ENCODE peak calls at places on chromosomes 11 and 22, in six cellular contexts. K is upper lobe of right lung; L is stomach; R is CD4-positive, alpha-beta T cell; F is kidney epithelial cell; P is tibial artery. S is an unnamed sample.
A peak's percentile ranks its signal among the peaks of the same experiment; 100 is the strongest.

GRCh38 chr22:41910599-41911291 is 4.1 kb downstream of the SHISA8 start:
- DNase-seq in K (no peak), L (peak; percentile 61), R (no peak), F (no peak), P (peak; percentile 76), S (no peak)

GRCh38 chr11:19027829-19028595 is 32.5 kb downstream of the MRGPRX2 start:
- DNase-seq in K (no peak), L (no peak), R (no peak), F (peak; percentile 83), P (no peak), S (peak; percentile 70)

GRCh38 chr11:125348704-125349635 is 147.1 kb downstream of the FEZ1 start:
- DNase-seq in K (peak; percentile 72), L (peak; percentile 54), R (no peak), F (no peak), P (no peak), S (no peak)

GRCh38 chr11:72970557-72971118 is 156.4 kb downstream of the ATG16L2 start:
- DNase-seq in K (no peak), L (no peak), R (no peak), F (no peak), P (no peak), S (no peak)

GRCh38 chr11:70244698-70245097 is 25.8 kb upstream of the PPFIA1 start:
- DNase-seq in K (no peak), L (no peak), R (no peak), F (peak; percentile 57), P (no peak), S (peak; percentile 65)

GRCh38 chr22:45207981-45208664 is 32.6 kb downstream of the KIAA0930 start:
- DNase-seq in K (no peak), L (no peak), R (no peak), F (no peak), P (peak; percentile 48), S (peak; percentile 65)

GRCh38 chr11:2988996-2989395 is 3.1 kb downstream of the NAP1L4 start:
- DNase-seq in K (no peak), L (no peak), R (no peak), F (no peak), P (no peak), S (no peak)

GRCh38 chr22:39500101-39500500 is 2.0 kb upstream of the MIEF1 start:
- DNase-seq in K (no peak), L (no peak), R (no peak), F (no peak), P (no peak), S (no peak)

GRCh38 chr11:67280791-67281551 is 8.1 kb upstream of the ANKRD13D start:
- DNase-seq in K (peak; percentile 57), L (no peak), R (no peak), F (no peak), P (peak; percentile 62), S (no peak)

GRCh38 chr11:117219001-117219400 is 12.9 kb downstream of the PCSK7 start:
- DNase-seq in K (peak; percentile 42), L (no peak), R (no peak), F (no peak), P (peak; percentile 65), S (no peak)

GRCh38 chr11:117219455-117219854 is 12.4 kb downstream of the PCSK7 start:
- DNase-seq in K (no peak), L (no peak), R (no peak), F (no peak), P (peak; percentile 62), S (no peak)

GRCh38 chr11:117217141-117217609 is 14.7 kb downstream of the PCSK7 start:
- DNase-seq in K (peak; percentile 7), L (no peak), R (no peak), F (no peak), P (peak; percentile 81), S (no peak)

GRCh38 chr11:117218133-117218915 is 13.5 kb downstream of the PCSK7 start:
- DNase-seq in K (peak; percentile 33), L (no peak), R (no peak), F (no peak), P (peak; percentile 91), S (no peak)

GRCh38 chr11:117217685-117218084 is 14.2 kb downstream of the PCSK7 start:
- DNase-seq in K (no peak), L (no peak), R (no peak), F (no peak), P (peak; percentile 70), S (no peak)
- TF ChIP-seq CTCF in K (no peak), L (no peak), R (no peak), F (no peak), P (no peak), S (no peak)

GRCh38 chr22:50678651-50679521 is 6.3 kb downstream of the SHANK3 start:
- DNase-seq in K (no peak), L (peak; percentile 20), R (no peak), F (no peak), P (peak; percentile 60), S (no peak)
- TF ChIP-seq CTCF in K (no peak), L (no peak), R (no peak), F (no peak), P (no peak), S (no peak)

GRCh38 chr22:17754233-17754925 is 19.9 kb downstream of the BID start:
- DNase-seq in K (no peak), L (no peak), R (no peak), F (no peak), P (no peak), S (no peak)
- TF ChIP-seq CTCF in K (peak; percentile 20), L (no peak), R (peak; percentile 34), F (peak; percentile 41), P (no peak), S (peak; percentile 38)

DNA sequence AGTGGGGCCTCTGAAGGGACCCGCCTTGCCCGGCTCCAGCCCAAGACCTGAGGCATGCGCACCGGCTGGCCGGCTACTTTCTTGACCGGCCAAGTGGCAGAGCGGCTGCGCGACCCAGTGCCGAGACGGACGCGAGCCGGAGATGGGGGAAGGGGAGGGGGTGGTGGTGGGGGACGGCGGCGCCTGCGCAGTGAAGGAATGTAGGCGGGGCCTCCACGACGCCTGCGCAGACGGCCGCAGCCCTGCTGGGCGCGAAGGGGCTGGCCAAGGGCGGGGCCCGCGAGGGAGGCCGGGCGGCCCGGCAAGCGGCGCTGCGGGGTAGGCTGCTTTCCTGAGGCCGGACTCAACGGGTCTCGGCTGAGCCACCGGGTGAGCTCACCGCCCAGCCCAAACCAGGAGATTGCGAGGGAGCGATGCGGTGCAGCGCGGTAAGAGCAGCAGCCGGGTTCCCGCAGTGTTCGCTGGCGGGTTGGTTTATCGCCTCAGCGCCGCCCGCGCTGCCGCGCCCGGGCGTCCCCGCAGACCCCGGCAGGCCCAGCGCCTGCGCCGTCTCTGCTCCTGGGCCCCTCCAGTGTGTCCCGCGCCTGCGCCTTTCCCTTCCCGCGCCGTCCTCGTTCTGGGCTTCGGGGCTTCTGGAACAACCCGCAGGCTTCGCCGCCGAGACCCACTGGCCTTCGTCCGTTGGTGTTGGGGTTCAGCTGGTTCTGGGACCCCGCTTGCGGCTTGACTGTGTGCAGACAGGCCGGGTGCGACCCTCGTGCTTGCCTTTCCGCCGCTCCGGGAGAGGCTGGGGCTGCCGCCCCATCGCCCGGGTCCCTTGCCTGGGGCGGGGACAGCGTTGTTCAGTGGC is at the start of gene SPECC1L:
- DNase-seq in K (peak; percentile 96), L (peak; percentile 96), R (peak; percentile 91), F (peak; percentile 48), P (peak; percentile 97), S (peak; percentile 88)
- TF ChIP-seq CTCF in K (no peak), L (peak; percentile 42), R (no peak), F (peak; percentile 1), P (peak; percentile 21), S (peak; percentile 41)

GRCh38 chr22:19755722-19756287 is 4.8 kb upstream of the TBX1 start:
- DNase-seq in K (no peak), L (no peak), R (no peak), F (no peak), P (no peak), S (no peak)
- TF ChIP-seq CTCF in K (no peak), L (no peak), R (no peak), F (no peak), P (no peak), S (no peak)

DNA sequence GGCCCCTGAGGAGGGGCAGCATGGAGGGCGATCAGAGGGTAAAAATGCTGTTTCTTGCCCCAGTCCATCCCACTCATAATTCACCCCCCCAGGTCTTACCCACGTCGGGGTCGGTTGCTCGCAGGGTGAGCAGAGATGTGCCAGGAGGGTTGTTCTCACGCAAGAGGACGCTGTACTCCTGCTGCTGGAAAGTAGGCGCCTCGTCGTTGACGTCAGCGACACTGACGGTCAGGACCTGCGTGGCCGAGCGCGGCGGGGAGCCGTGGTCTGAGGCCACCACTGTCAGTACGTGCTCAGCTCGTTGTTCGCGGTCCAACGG is 10.3 kb upstream of the TPP1 start:
- DNase-seq in K (no peak), L (no peak), R (no peak), F (no peak), P (no peak), S (no peak)
- TF ChIP-seq CTCF in K (no peak), L (no peak), R (no peak), F (no peak), P (no peak), S (no peak)

DNA sequence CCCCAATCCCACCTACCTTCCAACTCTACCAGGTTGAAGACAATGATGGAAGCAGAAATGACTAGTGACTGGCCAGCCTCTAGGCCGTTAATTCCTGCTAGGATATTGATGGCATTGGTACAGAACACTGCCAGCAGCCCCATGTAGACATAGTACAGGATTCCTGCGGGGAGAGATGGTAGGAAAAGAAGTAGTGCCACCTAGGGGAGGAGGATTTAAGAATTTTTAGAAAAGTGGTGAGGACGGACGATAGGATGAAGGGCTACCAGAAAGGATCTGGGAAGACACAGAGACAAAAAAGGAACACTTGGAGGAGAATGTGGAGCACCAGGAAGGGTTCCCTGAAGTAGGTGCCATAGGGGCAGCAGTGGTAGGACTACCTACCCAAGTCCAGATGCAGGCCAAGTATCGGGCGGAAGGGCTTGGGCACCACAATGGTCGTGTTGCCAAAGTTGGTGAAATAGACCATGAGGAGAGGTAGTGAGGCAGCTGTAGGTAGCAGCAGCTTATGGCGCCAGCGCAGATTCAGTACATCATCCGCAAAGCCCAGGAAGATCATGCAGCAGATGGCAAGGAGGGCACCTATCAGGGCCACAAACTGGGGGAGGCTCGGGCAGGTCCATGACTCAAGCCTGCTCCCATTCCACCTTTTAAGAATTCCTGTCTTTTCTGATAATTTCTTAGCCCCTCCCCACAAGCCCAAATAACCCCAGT is 1.2 kb downstream of the DPAGT1 start:
- DNase-seq in K (no peak), L (no peak), R (no peak), F (no peak), P (no peak), S (peak; percentile 52)
- TF ChIP-seq CTCF in K (peak; percentile 30), L (no peak), R (peak; percentile 27), F (peak; percentile 64), P (no peak), S (peak; percentile 72)

DNA sequence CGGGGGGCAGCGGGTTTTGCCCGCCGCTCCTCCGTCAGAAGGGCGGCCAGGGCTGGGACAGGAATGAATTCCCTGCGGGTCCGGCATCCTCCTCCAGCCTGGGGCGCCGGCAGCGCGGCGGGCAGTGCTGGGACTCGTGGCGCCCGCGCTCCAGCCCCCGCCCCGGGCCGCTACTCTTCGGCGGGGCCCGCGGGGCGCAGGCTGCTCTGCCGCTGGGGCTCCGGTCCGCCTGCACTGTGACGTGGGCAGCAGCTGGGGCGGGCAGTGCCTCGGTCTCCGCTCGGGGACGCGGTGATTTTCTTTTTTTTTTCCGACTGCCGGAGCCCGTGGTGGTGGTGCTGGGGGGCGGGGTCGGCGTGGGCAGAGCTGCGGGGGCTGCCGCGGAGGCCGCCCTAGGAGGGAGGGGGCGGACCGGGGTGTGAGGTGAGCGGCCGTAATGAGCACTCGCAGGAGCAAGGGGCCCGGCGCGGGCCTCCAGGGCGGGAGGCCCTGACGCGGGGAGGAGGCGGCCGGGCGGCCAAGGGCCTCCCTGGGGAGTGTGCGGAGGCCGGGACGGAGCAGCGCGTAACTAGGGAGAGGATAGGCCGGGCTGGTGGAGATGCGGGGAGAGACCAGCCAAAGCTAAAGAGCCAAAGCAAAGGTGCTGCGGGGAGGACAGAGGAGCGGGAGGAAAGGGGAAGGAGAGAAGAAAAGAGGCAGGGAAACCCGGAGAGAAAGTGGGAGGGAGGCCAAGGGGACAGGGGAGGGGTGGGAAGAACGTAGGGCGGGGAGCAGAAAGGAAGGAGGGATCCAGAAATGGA is 73.3 kb upstream of the ZBED5 start:
- DNase-seq in K (peak; percentile 87), L (peak; percentile 53), R (peak; percentile 19), F (no peak), P (peak; percentile 91), S (peak; percentile 44)
- TF ChIP-seq CTCF in K (no peak), L (no peak), R (no peak), F (no peak), P (no peak), S (no peak)

S was measured in HFFc6.